ENCODE peak calls at places on chromosome 14, in six cellular contexts. One of them, this sample, is unnamed. For H3K9me3, the result is how much of the 10 kb centered on the place peaks cover.

GRCh38 chr14:100081997-100082625 is 16.9 kb downstream of the EVL start:
- DNase-seq in right lobe of liver: no peak
- DNase-seq in CD4-positive, alpha-beta memory T cell: no peak
- DNase-seq in heart right ventricle: no peak
- DNase-seq in MM.1S: no peak
- DNase-seq in tibial artery: no peak
- DNase-seq in this sample: no peak

GRCh38 chr14:103847954-103848719 is 762 bp upstream of the PPP1R13B start:
- DNase-seq in right lobe of liver: peak
- DNase-seq in tibial artery: no peak
- DNase-seq in MM.1S: peak
- DNase-seq in heart right ventricle: peak
- DNase-seq in CD4-positive, alpha-beta memory T cell: peak
- DNase-seq in this sample: no peak

GRCh38 chr14:103281496-103282231 is 52.4 kb upstream of the EIF5 start:
- DNase-seq in CD4-positive, alpha-beta memory T cell: no peak
- DNase-seq in MM.1S: no peak
- DNase-seq in tibial artery: no peak
- DNase-seq in right lobe of liver: peak
- DNase-seq in heart right ventricle: peak
- DNase-seq in this sample: peak

GRCh38 chr14:89507521-89507920 is 90.5 kb upstream of the FOXN3 start:
- DNase-seq in MM.1S: no peak
- DNase-seq in tibial artery: no peak
- DNase-seq in CD4-positive, alpha-beta memory T cell: no peak
- DNase-seq in heart right ventricle: no peak
- DNase-seq in right lobe of liver: no peak
- DNase-seq in this sample: no peak

GRCh38 chr14:26293909-26294308 is 303.9 kb downstream of the NOVA1 start:
- DNase-seq in heart right ventricle: no peak
- DNase-seq in tibial artery: no peak
- DNase-seq in CD4-positive, alpha-beta memory T cell: no peak
- DNase-seq in MM.1S: no peak
- DNase-seq in right lobe of liver: no peak
- DNase-seq in this sample: no peak

GRCh38 chr14:72616294-72616693 is 277.6 kb downstream of the DPF3 start:
- DNase-seq in CD4-positive, alpha-beta memory T cell: no peak
- DNase-seq in heart right ventricle: no peak
- DNase-seq in MM.1S: no peak
- DNase-seq in tibial artery: peak
- DNase-seq in right lobe of liver: no peak
- DNase-seq in this sample: peak

GRCh38 chr14:75454963-75455546 is 27.2 kb downstream of the JDP2 start:
- DNase-seq in heart right ventricle: peak
- DNase-seq in MM.1S: no peak
- DNase-seq in CD4-positive, alpha-beta memory T cell: no peak
- DNase-seq in tibial artery: peak
- DNase-seq in right lobe of liver: peak
- DNase-seq in this sample: peak

GRCh38 chr14:103736546-103737431 is 21.2 kb downstream of the ZFYVE21 start:
- DNase-seq in right lobe of liver: no peak
- DNase-seq in tibial artery: peak
- DNase-seq in heart right ventricle: no peak
- DNase-seq in MM.1S: no peak
- DNase-seq in CD4-positive, alpha-beta memory T cell: no peak
- DNase-seq in this sample: no peak

GRCh38 chr14:95516554-95517209 is at the start of gene SYNE3:
- DNase-seq in CD4-positive, alpha-beta memory T cell: peak
- DNase-seq in right lobe of liver: peak
- DNase-seq in heart right ventricle: peak
- DNase-seq in MM.1S: peak
- DNase-seq in tibial artery: peak
- DNase-seq in this sample: peak

GRCh38 chr14:89921896-89922548 is 32.5 kb downstream of the EFCAB11 start:
- DNase-seq in CD4-positive, alpha-beta memory T cell: no peak
- DNase-seq in right lobe of liver: no peak
- DNase-seq in tibial artery: no peak
- DNase-seq in MM.1S: no peak
- DNase-seq in heart right ventricle: no peak
- DNase-seq in this sample: no peak

GRCh38 chr14:104658325-104658712 is 31.1 kb upstream of the INF2 start:
- DNase-seq in right lobe of liver: no peak
- DNase-seq in tibial artery: no peak
- DNase-seq in MM.1S: no peak
- DNase-seq in CD4-positive, alpha-beta memory T cell: no peak
- DNase-seq in heart right ventricle: no peak
- DNase-seq in this sample: no peak

GRCh38 chr14:92598549-92598905 is 84.9 kb downstream of the RIN3 start:
- DNase-seq in right lobe of liver: no peak
- DNase-seq in tibial artery: no peak
- DNase-seq in CD4-positive, alpha-beta memory T cell: no peak
- DNase-seq in MM.1S: no peak
- DNase-seq in heart right ventricle: no peak
- DNase-seq in this sample: no peak

GRCh38 chr14:92039073-92039719 is 663 bp downstream of the TRIP11 start:
- DNase-seq in tibial artery: peak
- DNase-seq in right lobe of liver: no peak
- DNase-seq in MM.1S: no peak
- DNase-seq in CD4-positive, alpha-beta memory T cell: no peak
- DNase-seq in heart right ventricle: no peak
- DNase-seq in this sample: peak

GRCh38 chr14:23123419-23123818 is 4.4 kb upstream of the CEBPE start:
- DNase-seq in CD4-positive, alpha-beta memory T cell: no peak
- DNase-seq in right lobe of liver: no peak
- DNase-seq in heart right ventricle: peak
- DNase-seq in tibial artery: no peak
- DNase-seq in MM.1S: no peak
- DNase-seq in this sample: no peak

GRCh38 chr14:66403183-66403582 is 83.0 kb upstream of the CCDC196 start:
- DNase-seq in MM.1S: peak
- DNase-seq in CD4-positive, alpha-beta memory T cell: peak
- DNase-seq in tibial artery: no peak
- DNase-seq in right lobe of liver: no peak
- DNase-seq in heart right ventricle: no peak
- DNase-seq in this sample: no peak

GRCh38 chr14:93951798-93952540 is 24.4 kb downstream of the ASB2 start:
- DNase-seq in tibial artery: no peak
- DNase-seq in CD4-positive, alpha-beta memory T cell: no peak
- DNase-seq in heart right ventricle: no peak
- DNase-seq in right lobe of liver: no peak
- DNase-seq in MM.1S: no peak
- DNase-seq in this sample: peak

GRCh38 chr14:104073764-104074163 is 11.7 kb upstream of the ASPG start:
- DNase-seq in right lobe of liver: no peak
- DNase-seq in CD4-positive, alpha-beta memory T cell: no peak
- DNase-seq in MM.1S: peak
- DNase-seq in heart right ventricle: no peak
- DNase-seq in tibial artery: no peak
- DNase-seq in this sample: no peak

GRCh38 chr14:103629503-103630121 is 601 bp downstream of the KLC1 start:
- DNase-seq in right lobe of liver: peak
- DNase-seq in heart right ventricle: peak
- DNase-seq in MM.1S: peak
- DNase-seq in tibial artery: peak
- DNase-seq in CD4-positive, alpha-beta memory T cell: peak
- DNase-seq in this sample: peak

DNA sequence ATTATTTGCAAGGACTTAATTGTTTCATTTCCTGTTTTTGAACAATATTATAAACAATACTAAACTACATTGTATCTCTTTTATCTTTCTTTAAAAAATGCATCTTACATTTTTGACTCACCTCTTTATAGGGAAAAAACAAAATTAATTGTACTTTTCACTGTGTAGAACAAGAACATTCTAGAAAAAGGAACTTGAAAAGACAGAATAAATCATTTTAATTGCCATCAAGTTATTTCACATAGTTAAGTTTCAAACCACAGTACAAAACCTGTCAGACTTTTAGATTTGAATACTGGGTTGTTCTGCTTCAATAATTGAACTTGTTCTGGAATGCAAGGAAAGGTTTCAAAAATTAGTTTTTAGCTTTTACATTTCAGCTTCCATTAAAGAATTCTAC is 50.0 kb downstream of the SLC38A6 start:
- DNase-seq in heart right ventricle: no peak
- DNase-seq in tibial artery: no peak
- DNase-seq in right lobe of liver: no peak
- DNase-seq in MM.1S: no peak
- DNase-seq in CD4-positive, alpha-beta memory T cell: no peak
- DNase-seq in this sample: no peak
- H3K9me3 ChIP-seq in heart right ventricle: under half
- H3K9me3 ChIP-seq in tibial artery: under half
- H3K9me3 ChIP-seq in right lobe of liver: under half
- H3K9me3 ChIP-seq in MM.1S: under half
- H3K9me3 ChIP-seq in CD4-positive, alpha-beta memory T cell: under half
- H3K9me3 ChIP-seq in this sample: under half

DNA sequence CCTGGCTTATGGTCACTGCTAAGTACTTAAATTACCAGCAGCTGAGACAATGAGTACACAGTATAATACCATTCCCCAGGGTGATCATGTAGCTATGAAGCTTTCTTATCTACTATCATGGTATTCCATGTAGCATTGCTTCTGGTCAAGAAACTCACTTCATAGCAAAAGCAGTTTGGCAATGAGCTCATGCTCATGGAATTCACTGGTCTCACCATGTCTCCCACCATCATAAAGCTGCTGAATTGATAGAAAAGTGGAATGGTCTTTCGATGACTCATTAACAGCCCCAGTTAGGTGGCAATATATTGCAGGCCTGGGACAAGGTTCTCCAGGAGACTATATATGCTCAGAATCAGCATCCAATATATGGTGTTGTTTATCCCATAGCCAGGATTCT is 553.7 kb downstream of the FOXG1 start:
- DNase-seq in CD4-positive, alpha-beta memory T cell: no peak
- DNase-seq in heart right ventricle: no peak
- DNase-seq in tibial artery: no peak
- DNase-seq in right lobe of liver: no peak
- DNase-seq in MM.1S: no peak
- DNase-seq in this sample: no peak
- H3K9me3 ChIP-seq in CD4-positive, alpha-beta memory T cell: under half
- H3K9me3 ChIP-seq in heart right ventricle: under half
- H3K9me3 ChIP-seq in tibial artery: under half
- H3K9me3 ChIP-seq in right lobe of liver: under half
- H3K9me3 ChIP-seq in MM.1S: under half
- H3K9me3 ChIP-seq in this sample: under half

DNA sequence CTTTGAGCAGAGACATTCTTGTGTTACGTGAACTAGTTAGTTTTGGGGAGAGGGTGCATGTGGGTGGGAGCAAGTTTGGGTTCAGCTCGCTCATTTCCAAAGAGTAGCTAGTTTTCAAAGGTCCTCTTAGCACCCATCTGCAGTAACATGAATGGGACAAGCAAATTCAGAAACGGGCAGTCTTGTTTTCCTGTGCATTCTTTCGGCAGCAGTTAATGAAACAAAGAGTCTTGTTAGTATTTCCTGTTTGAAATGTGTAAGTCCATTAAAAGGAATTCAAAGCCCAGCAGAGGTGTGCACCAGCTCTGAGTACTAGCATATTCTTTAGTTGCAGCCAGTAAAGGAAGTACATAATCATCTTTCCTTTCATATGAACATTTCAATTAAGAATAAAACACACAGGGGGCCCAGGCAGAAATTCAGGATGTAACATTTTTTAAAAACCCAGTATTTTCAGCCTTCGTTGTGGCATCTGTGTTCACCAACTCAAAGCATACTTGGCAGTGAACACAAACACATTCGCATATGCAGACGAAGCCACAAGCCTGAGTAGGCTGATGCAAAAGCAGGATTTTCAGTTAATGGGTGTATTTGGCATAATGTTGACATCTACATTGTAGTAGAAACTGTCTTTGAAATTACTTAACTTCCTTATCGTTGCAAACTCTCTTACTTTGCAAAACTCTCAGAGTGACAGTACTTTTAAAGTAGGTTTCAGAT is 570.0 kb upstream of the FLRT2 start:
- DNase-seq in tibial artery: no peak
- DNase-seq in CD4-positive, alpha-beta memory T cell: no peak
- DNase-seq in heart right ventricle: no peak
- DNase-seq in right lobe of liver: no peak
- DNase-seq in MM.1S: peak
- DNase-seq in this sample: no peak
- H3K9me3 ChIP-seq in tibial artery: under half
- H3K9me3 ChIP-seq in CD4-positive, alpha-beta memory T cell: under half
- H3K9me3 ChIP-seq in heart right ventricle: under half
- H3K9me3 ChIP-seq in right lobe of liver: under half
- H3K9me3 ChIP-seq in MM.1S: under half
- H3K9me3 ChIP-seq in this sample: under half

GRCh38 chr14:97538749-97539388 is 741.7 kb downstream of the VRK1 start:
- DNase-seq in MM.1S: no peak
- DNase-seq in right lobe of liver: no peak
- DNase-seq in CD4-positive, alpha-beta memory T cell: no peak
- DNase-seq in heart right ventricle: no peak
- DNase-seq in tibial artery: no peak
- DNase-seq in this sample: no peak
- H3K9me3 ChIP-seq in MM.1S: under half
- H3K9me3 ChIP-seq in right lobe of liver: under half
- H3K9me3 ChIP-seq in CD4-positive, alpha-beta memory T cell: under half
- H3K9me3 ChIP-seq in heart right ventricle: under half
- H3K9me3 ChIP-seq in tibial artery: under half
- H3K9me3 ChIP-seq in this sample: under half

GRCh38 chr14:30972882-30973582 is 52.4 kb upstream of the AP4S1 start:
- DNase-seq in CD4-positive, alpha-beta memory T cell: no peak
- DNase-seq in tibial artery: no peak
- DNase-seq in MM.1S: no peak
- DNase-seq in heart right ventricle: no peak
- DNase-seq in right lobe of liver: no peak
- DNase-seq in this sample: no peak
- H3K9me3 ChIP-seq in CD4-positive, alpha-beta memory T cell: under half
- H3K9me3 ChIP-seq in tibial artery: under half
- H3K9me3 ChIP-seq in MM.1S: under half
- H3K9me3 ChIP-seq in heart right ventricle: under half
- H3K9me3 ChIP-seq in right lobe of liver: under half
- H3K9me3 ChIP-seq in this sample: under half

DNA sequence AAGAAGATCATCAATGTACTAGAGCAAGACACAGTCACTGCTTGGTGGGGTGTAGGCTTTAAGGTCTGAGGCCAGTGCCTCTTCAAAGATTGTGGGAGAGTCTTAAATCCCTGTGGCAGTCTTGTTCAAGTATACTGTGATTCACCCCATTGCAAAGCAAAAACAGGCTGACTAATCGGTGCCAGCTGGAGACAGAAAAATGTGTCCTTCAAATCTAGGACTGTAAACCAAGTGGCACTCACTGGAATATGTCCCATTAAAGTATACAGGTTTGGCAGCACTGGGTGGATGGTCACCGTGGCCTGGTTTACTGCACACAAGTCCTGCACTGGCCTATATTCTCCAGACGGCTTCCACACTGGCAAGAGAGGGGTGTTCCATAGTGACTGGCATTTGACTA is 1315.3 kb downstream of the TMEM121 start:
- DNase-seq in MM.1S: no peak
- DNase-seq in heart right ventricle: no peak
- DNase-seq in right lobe of liver: no peak
- DNase-seq in tibial artery: no peak
- DNase-seq in CD4-positive, alpha-beta memory T cell: no peak
- DNase-seq in this sample: no peak
- H3K9me3 ChIP-seq in MM.1S: under half
- H3K9me3 ChIP-seq in heart right ventricle: under half
- H3K9me3 ChIP-seq in right lobe of liver: under half
- H3K9me3 ChIP-seq in tibial artery: under half
- H3K9me3 ChIP-seq in CD4-positive, alpha-beta memory T cell: under half
- H3K9me3 ChIP-seq in this sample: under half

DNA sequence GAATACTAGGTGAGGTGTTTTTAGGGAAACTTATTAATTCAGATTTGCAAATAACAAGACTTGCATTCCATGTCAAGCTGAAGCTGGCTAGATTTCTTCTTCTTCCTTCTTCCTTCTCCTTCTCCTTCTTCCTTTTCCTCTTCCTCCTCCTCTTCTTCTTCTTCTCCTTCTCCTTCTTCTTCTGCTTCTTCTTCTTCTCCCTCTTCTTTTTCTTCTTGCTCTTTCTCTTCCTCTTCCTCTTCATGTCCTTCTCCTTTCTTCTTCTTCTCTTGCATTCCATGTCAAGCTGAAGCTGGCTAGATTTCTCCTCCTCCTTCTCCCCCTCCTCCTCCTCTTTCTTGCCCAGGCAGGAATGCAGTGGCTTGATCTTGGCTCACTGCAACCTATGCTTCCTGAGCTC is 297.8 kb downstream of the PRKD1 start:
- DNase-seq in tibial artery: no peak
- DNase-seq in heart right ventricle: no peak
- DNase-seq in CD4-positive, alpha-beta memory T cell: no peak
- DNase-seq in right lobe of liver: no peak
- DNase-seq in MM.1S: no peak
- DNase-seq in this sample: no peak
- H3K9me3 ChIP-seq in tibial artery: under half
- H3K9me3 ChIP-seq in heart right ventricle: under half
- H3K9me3 ChIP-seq in CD4-positive, alpha-beta memory T cell: under half
- H3K9me3 ChIP-seq in right lobe of liver: under half
- H3K9me3 ChIP-seq in MM.1S: under half
- H3K9me3 ChIP-seq in this sample: under half

This sample was measured in MG63.